ENCODE peak calls at places on chromosomes 4 and X, in five cellular contexts. One of them, this sample, is unnamed.
A peak's percentile ranks its signal among the peaks of the same experiment; 100 is the strongest.

GRCh38 chrX:1248381-1249061 is 20.1 kb upstream of the CSF2RA start:
- DNase-seq in IMR-90: no peak
- DNase-seq in upper lobe of left lung: no peak
- DNase-seq in tibial nerve: no peak
- DNase-seq in thyroid gland: peak; percentile 38
- DNase-seq in this sample: no peak

GRCh38 chr4:95637047-95637600 is 88.4 kb upstream of the UNC5C start:
- DNase-seq in IMR-90: no peak
- DNase-seq in upper lobe of left lung: no peak
- DNase-seq in tibial nerve: no peak
- DNase-seq in thyroid gland: peak; percentile 11
- DNase-seq in this sample: no peak

GRCh38 chr4:6641164-6641970 is 882 bp downstream of the MRFAP1 start:
- DNase-seq in IMR-90: peak; percentile 42
- DNase-seq in upper lobe of left lung: no peak
- DNase-seq in tibial nerve: no peak
- DNase-seq in thyroid gland: peak; percentile 62
- DNase-seq in this sample: peak; percentile 81

GRCh38 chrX:48761674-48762471 is at the start of gene GLOD5:
- DNase-seq in IMR-90: no peak
- DNase-seq in upper lobe of left lung: peak; percentile 50
- DNase-seq in tibial nerve: no peak
- DNase-seq in thyroid gland: peak; percentile 62
- DNase-seq in this sample: no peak

GRCh38 chr4:56958111-56958517 is 19.3 kb downstream of the NOA1 start:
- DNase-seq in IMR-90: peak; percentile 100
- DNase-seq in upper lobe of left lung: no peak
- DNase-seq in tibial nerve: peak; percentile 83
- DNase-seq in thyroid gland: peak; percentile 72
- DNase-seq in this sample: peak; percentile 93

GRCh38 chrX:66014560-66014959 is 25.3 kb downstream of the VSIG4 start:
- DNase-seq in IMR-90: no peak
- DNase-seq in upper lobe of left lung: no peak
- DNase-seq in tibial nerve: no peak
- DNase-seq in thyroid gland: no peak
- DNase-seq in this sample: no peak

GRCh38 chrX:18252644-18253359 is 32.1 kb upstream of the BEND2 start:
- DNase-seq in IMR-90: peak; percentile 9
- DNase-seq in upper lobe of left lung: no peak
- DNase-seq in tibial nerve: no peak
- DNase-seq in thyroid gland: no peak
- DNase-seq in this sample: no peak

GRCh38 chrX:72255445-72255844 is 16.6 kb upstream of the ERCC6L start:
- DNase-seq in IMR-90: no peak
- DNase-seq in upper lobe of left lung: peak; percentile 87
- DNase-seq in tibial nerve: no peak
- DNase-seq in thyroid gland: peak; percentile 78
- DNase-seq in this sample: no peak

GRCh38 chrX:51461053-51462050 is 35.0 kb downstream of the NUDT11 start:
- DNase-seq in IMR-90: peak; percentile 42
- DNase-seq in upper lobe of left lung: no peak
- DNase-seq in tibial nerve: no peak
- DNase-seq in thyroid gland: no peak
- DNase-seq in this sample: no peak

GRCh38 chr4:46270986-46271596 is 118.8 kb downstream of the GABRA2 start:
- DNase-seq in IMR-90: peak; percentile 4
- DNase-seq in upper lobe of left lung: no peak
- DNase-seq in tibial nerve: no peak
- DNase-seq in thyroid gland: no peak
- DNase-seq in this sample: no peak

GRCh38 chr4:83436680-83437079 is 18.9 kb downstream of the HELQ start:
- DNase-seq in IMR-90: no peak
- DNase-seq in upper lobe of left lung: no peak
- DNase-seq in tibial nerve: no peak
- DNase-seq in thyroid gland: no peak
- DNase-seq in this sample: no peak

GRCh38 chrX:85375333-85375738 is 4.1 kb downstream of the POF1B start:
- DNase-seq in IMR-90: no peak
- DNase-seq in upper lobe of left lung: no peak
- DNase-seq in tibial nerve: no peak
- DNase-seq in thyroid gland: no peak
- DNase-seq in this sample: no peak

GRCh38 chr4:128288689-128289106 is 1.1 kb upstream of the PGRMC2 start:
- DNase-seq in IMR-90: peak; percentile 56
- DNase-seq in upper lobe of left lung: no peak
- DNase-seq in tibial nerve: no peak
- DNase-seq in thyroid gland: no peak
- DNase-seq in this sample: no peak

GRCh38 chr4:114558446-114559020 is 40.1 kb upstream of the UGT8 start:
- DNase-seq in IMR-90: no peak
- DNase-seq in upper lobe of left lung: no peak
- DNase-seq in tibial nerve: no peak
- DNase-seq in thyroid gland: no peak
- DNase-seq in this sample: no peak

GRCh38 chr4:53267026-53267425 is 98.8 kb downstream of the SCFD2 start:
- DNase-seq in IMR-90: peak; percentile 78
- DNase-seq in upper lobe of left lung: no peak
- DNase-seq in tibial nerve: no peak
- DNase-seq in thyroid gland: no peak
- DNase-seq in this sample: no peak

GRCh38 chr4:150447356-150447755 is 134.6 kb upstream of the MAB21L2 start:
- DNase-seq in IMR-90: no peak
- DNase-seq in upper lobe of left lung: no peak
- DNase-seq in tibial nerve: no peak
- DNase-seq in thyroid gland: no peak
- DNase-seq in this sample: no peak

GRCh38 chrX:53048169-53049126 is at the start of gene GPR173:
- DNase-seq in IMR-90: peak; percentile 66
- DNase-seq in upper lobe of left lung: peak; percentile 71
- DNase-seq in tibial nerve: peak; percentile 17
- DNase-seq in thyroid gland: no peak
- DNase-seq in this sample: no peak

GRCh38 chrX:123648028-123648810 is 84.6 kb downstream of the THOC2 start:
- DNase-seq in IMR-90: peak; percentile 83
- DNase-seq in upper lobe of left lung: no peak
- DNase-seq in tibial nerve: no peak
- DNase-seq in thyroid gland: peak; percentile 78
- DNase-seq in this sample: no peak

GRCh38 chrX:11349661-11350337 is 56.6 kb downstream of the AMELX start:
- DNase-seq in IMR-90: no peak
- DNase-seq in upper lobe of left lung: no peak
- DNase-seq in tibial nerve: no peak
- DNase-seq in thyroid gland: no peak
- DNase-seq in this sample: no peak

GRCh38 chr4:83340692-83341343 is 6.2 kb upstream of the HPSE start:
- DNase-seq in IMR-90: no peak
- DNase-seq in upper lobe of left lung: no peak
- DNase-seq in tibial nerve: no peak
- DNase-seq in thyroid gland: no peak
- DNase-seq in this sample: no peak

GRCh38 chr4:127995776-127996175 is 30.6 kb downstream of the ABHD18 start:
- DNase-seq in IMR-90: peak; percentile 35
- DNase-seq in upper lobe of left lung: no peak
- DNase-seq in tibial nerve: no peak
- DNase-seq in thyroid gland: no peak
- DNase-seq in this sample: no peak

GRCh38 chrX:104118765-104119164 is 6.4 kb downstream of the ZCCHC18 start:
- DNase-seq in IMR-90: no peak
- DNase-seq in upper lobe of left lung: no peak
- DNase-seq in tibial nerve: no peak
- DNase-seq in thyroid gland: no peak
- DNase-seq in this sample: no peak

GRCh38 chrX:133689997-133690599 is 274.8 kb upstream of the GPC4 start:
- DNase-seq in IMR-90: no peak
- DNase-seq in upper lobe of left lung: no peak
- DNase-seq in tibial nerve: no peak
- DNase-seq in thyroid gland: no peak
- DNase-seq in this sample: no peak

GRCh38 chr4:131085009-131085408 is 1989.1 kb downstream of the C4orf33 start:
- DNase-seq in IMR-90: no peak
- DNase-seq in upper lobe of left lung: no peak
- DNase-seq in tibial nerve: no peak
- DNase-seq in thyroid gland: no peak
- DNase-seq in this sample: no peak

GRCh38 chr4:177696438-177696966 is 254.3 kb upstream of the AGA start:
- DNase-seq in IMR-90: peak; percentile 3
- DNase-seq in upper lobe of left lung: no peak
- DNase-seq in tibial nerve: no peak
- DNase-seq in thyroid gland: no peak
- DNase-seq in this sample: no peak

GRCh38 chrX:10992110-10992509 is 119.0 kb upstream of the HCCS start:
- DNase-seq in IMR-90: no peak
- DNase-seq in upper lobe of left lung: no peak
- DNase-seq in tibial nerve: no peak
- DNase-seq in thyroid gland: no peak
- DNase-seq in this sample: no peak

GRCh38 chr4:76949293-76950051 is at the start of gene SEPTIN11:
- DNase-seq in IMR-90: peak; percentile 93
- DNase-seq in upper lobe of left lung: peak; percentile 97
- DNase-seq in tibial nerve: peak; percentile 87
- DNase-seq in thyroid gland: peak; percentile 94
- DNase-seq in this sample: peak; percentile 96
- TF ChIP-seq POLR2A in IMR-90: peak; percentile 98
- TF ChIP-seq POLR2A in upper lobe of left lung: peak; percentile 85
- TF ChIP-seq POLR2A in tibial nerve: peak; percentile 88
- TF ChIP-seq POLR2A in thyroid gland: peak; percentile 46
- TF ChIP-seq POLR2A in this sample: peak; percentile 19

GRCh38 chr4:68948985-68949384 is 2.6 kb downstream of the UGT2A3 start:
- DNase-seq in IMR-90: no peak
- DNase-seq in upper lobe of left lung: no peak
- DNase-seq in tibial nerve: no peak
- DNase-seq in thyroid gland: no peak
- DNase-seq in this sample: no peak
- H3K27ac ChIP-seq in IMR-90: no peak overlapping the region
- H3K27ac ChIP-seq in upper lobe of left lung: no peak overlapping the region
- H3K27ac ChIP-seq in tibial nerve: no peak overlapping the region
- H3K27ac ChIP-seq in thyroid gland: no peak overlapping the region
- H3K27ac ChIP-seq in this sample: no peak overlapping the region

GRCh38 chrX:149506349-149506748 is 1.2 kb upstream of the IDS start:
- DNase-seq in IMR-90: no peak
- DNase-seq in upper lobe of left lung: no peak
- DNase-seq in tibial nerve: no peak
- DNase-seq in thyroid gland: no peak
- DNase-seq in this sample: no peak

GRCh38 chrX:149511081-149511480 is 6.0 kb upstream of the IDS start:
- DNase-seq in IMR-90: peak; percentile 50
- DNase-seq in upper lobe of left lung: no peak
- DNase-seq in tibial nerve: no peak
- DNase-seq in thyroid gland: no peak
- DNase-seq in this sample: no peak

GRCh38 chrX:149505671-149506070 is 565 bp upstream of the IDS start:
- DNase-seq in IMR-90: no peak
- DNase-seq in upper lobe of left lung: no peak
- DNase-seq in tibial nerve: no peak
- DNase-seq in thyroid gland: no peak
- DNase-seq in this sample: no peak

GRCh38 chrX:149510386-149510785 is 5.3 kb upstream of the IDS start:
- DNase-seq in IMR-90: no peak
- DNase-seq in upper lobe of left lung: no peak
- DNase-seq in tibial nerve: no peak
- DNase-seq in thyroid gland: peak; percentile 36
- DNase-seq in this sample: no peak

DNA sequence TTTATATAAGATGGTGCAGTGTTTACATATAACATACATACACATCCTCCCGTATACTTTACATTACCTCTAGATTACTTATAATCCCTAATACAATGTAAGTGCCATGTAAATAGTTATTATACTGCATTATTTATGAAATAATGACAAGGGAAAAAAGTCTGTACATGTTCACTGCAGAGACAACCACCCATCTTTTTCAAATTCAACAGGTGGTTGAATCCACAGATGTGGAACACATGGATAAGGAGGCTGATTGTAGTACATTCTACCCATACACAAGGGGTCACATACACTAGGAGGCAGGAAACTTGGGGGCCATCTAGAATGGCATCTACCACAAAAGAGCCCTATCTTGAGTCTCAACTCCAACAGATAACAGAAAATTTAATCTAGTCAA is 3.4 kb upstream of the IDS start:
- DNase-seq in IMR-90: no peak
- DNase-seq in upper lobe of left lung: no peak
- DNase-seq in tibial nerve: no peak
- DNase-seq in thyroid gland: no peak
- DNase-seq in this sample: no peak
- H3K4me1 ChIP-seq in IMR-90: peaks cover 6% of the 10 kb centered on the region
- H3K4me1 ChIP-seq in upper lobe of left lung: no peaks in the 10 kb centered on the region
- H3K4me1 ChIP-seq in tibial nerve: peaks cover 8% of the 10 kb centered on the region
- H3K4me1 ChIP-seq in thyroid gland: no peaks in the 10 kb centered on the region
- H3K4me1 ChIP-seq in this sample: peaks cover 27% of the 10 kb centered on the region

DNA sequence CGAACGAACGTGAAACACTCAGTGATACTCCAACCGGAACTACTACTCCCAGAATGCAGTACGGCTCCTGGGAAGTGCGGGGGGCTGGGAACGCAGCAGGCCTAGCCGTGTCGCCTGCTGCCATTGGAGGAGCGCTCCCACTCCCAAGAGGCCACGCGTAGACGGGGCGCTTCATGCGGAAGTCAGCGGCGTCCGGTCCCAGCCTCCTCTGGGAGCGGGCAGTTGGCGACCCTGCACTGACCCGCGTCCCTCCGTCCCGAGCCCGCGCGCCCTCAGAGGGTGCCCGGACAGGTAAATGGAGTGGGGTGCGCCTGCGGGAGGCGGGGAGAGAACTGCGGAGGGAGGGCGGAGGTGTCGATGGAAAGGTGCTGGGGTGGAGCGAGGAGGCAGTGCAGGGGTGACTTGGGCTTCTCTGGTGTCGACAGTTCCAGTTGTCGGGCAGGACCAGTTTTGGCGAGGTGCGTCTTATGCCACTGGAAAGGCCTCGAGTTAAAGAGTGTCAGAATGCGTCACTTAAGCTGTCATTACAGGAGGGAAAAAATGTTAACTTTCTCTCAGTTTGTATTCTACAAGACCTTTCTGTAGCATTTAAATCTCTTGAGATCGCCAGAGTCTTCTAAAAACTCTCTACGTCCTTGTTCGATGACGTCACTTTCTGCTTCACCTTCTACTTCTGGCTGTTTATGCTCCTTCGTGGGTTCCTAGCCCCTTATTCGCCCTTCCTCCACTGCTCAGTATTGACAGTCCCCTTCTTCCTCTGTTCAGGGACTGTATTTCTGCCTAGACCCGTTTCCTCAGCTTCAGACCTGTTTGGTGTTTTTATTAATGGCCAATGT is at the start of gene VAMP7:
- DNase-seq in IMR-90: peak; percentile 84
- DNase-seq in upper lobe of left lung: peak; percentile 92
- DNase-seq in tibial nerve: peak; percentile 66
- DNase-seq in thyroid gland: peak; percentile 86
- DNase-seq in this sample: peak; percentile 89
- TF ChIP-seq POLR2A in IMR-90: peak; percentile 70
- TF ChIP-seq POLR2A in upper lobe of left lung: peak; percentile 89
- TF ChIP-seq POLR2A in tibial nerve: peak; percentile 49
- TF ChIP-seq POLR2A in thyroid gland: no peak
- TF ChIP-seq POLR2A in this sample: peak; percentile 59

GRCh38 chrX:97704474-97704873 is 820.8 kb downstream of the RPA4 start:
- DNase-seq in IMR-90: no peak
- DNase-seq in upper lobe of left lung: no peak
- DNase-seq in tibial nerve: no peak
- DNase-seq in thyroid gland: no peak
- DNase-seq in this sample: no peak
- H3K27ac ChIP-seq in IMR-90: no peak overlapping the region
- H3K27ac ChIP-seq in upper lobe of left lung: no peak overlapping the region
- H3K27ac ChIP-seq in tibial nerve: no peak overlapping the region
- H3K27ac ChIP-seq in thyroid gland: no peak overlapping the region
- H3K27ac ChIP-seq in this sample: no peak overlapping the region

This sample was measured in suprapubic skin.